ENCODE peak calls at places on chromosomes 3 and 15, in five cellular contexts. One of them, this sample, is unnamed. For H3K4me1, the result is how much of the 10 kb centered on the place peaks cover.

GRCh38 chr15:83436513-83437158 is 10.5 kb upstream of the SH3GL3 start:
- DNase-seq in spleen: no peak
- DNase-seq in HCT116: peak
- DNase-seq in endothelial cell of umbilical vein: peak
- DNase-seq in breast epithelium: no peak
- DNase-seq in this sample: no peak

GRCh38 chr3:24158756-24159155 is 213.7 kb downstream of the NR1D2 start:
- DNase-seq in endothelial cell of umbilical vein: no peak
- DNase-seq in spleen: no peak
- DNase-seq in breast epithelium: no peak
- DNase-seq in HCT116: no peak
- DNase-seq in this sample: no peak

GRCh38 chr3:11641683-11642407 is 1.9 kb downstream of the VGLL4 start:
- DNase-seq in spleen: no peak
- DNase-seq in HCT116: no peak
- DNase-seq in breast epithelium: no peak
- DNase-seq in endothelial cell of umbilical vein: peak
- DNase-seq in this sample: no peak

GRCh38 chr3:30167511-30168135 is 438.8 kb upstream of the TGFBR2 start:
- DNase-seq in HCT116: peak
- DNase-seq in breast epithelium: no peak
- DNase-seq in spleen: no peak
- DNase-seq in endothelial cell of umbilical vein: peak
- DNase-seq in this sample: no peak

GRCh38 chr3:159169828-159170227 is 368.0 kb downstream of the MFSD1 start:
- DNase-seq in spleen: no peak
- DNase-seq in endothelial cell of umbilical vein: peak
- DNase-seq in HCT116: no peak
- DNase-seq in breast epithelium: no peak
- DNase-seq in this sample: no peak

GRCh38 chr3:158683216-158683975 is 10.9 kb upstream of the LXN start:
- DNase-seq in breast epithelium: no peak
- DNase-seq in HCT116: no peak
- DNase-seq in endothelial cell of umbilical vein: no peak
- DNase-seq in spleen: no peak
- DNase-seq in this sample: no peak

GRCh38 chr15:58286541-58286940 is 145.2 kb upstream of the LIPC start:
- DNase-seq in HCT116: no peak
- DNase-seq in spleen: no peak
- DNase-seq in endothelial cell of umbilical vein: no peak
- DNase-seq in breast epithelium: no peak
- DNase-seq in this sample: no peak

GRCh38 chr3:126447456-126448106 is 28.1 kb downstream of the ZXDC start:
- DNase-seq in spleen: peak
- DNase-seq in endothelial cell of umbilical vein: no peak
- DNase-seq in breast epithelium: no peak
- DNase-seq in HCT116: no peak
- DNase-seq in this sample: no peak

GRCh38 chr3:4804161-4805058 is 174.8 kb upstream of the BHLHE40 start:
- DNase-seq in HCT116: no peak
- DNase-seq in breast epithelium: no peak
- DNase-seq in spleen: no peak
- DNase-seq in endothelial cell of umbilical vein: no peak
- DNase-seq in this sample: no peak

GRCh38 chr3:57164217-57164605 is 942 bp downstream of the IL17RD start:
- DNase-seq in breast epithelium: peak
- DNase-seq in endothelial cell of umbilical vein: no peak
- DNase-seq in spleen: no peak
- DNase-seq in HCT116: no peak
- DNase-seq in this sample: no peak

GRCh38 chr15:101128696-101129095 is 123.2 kb downstream of the CHSY1 start:
- DNase-seq in spleen: peak
- DNase-seq in endothelial cell of umbilical vein: no peak
- DNase-seq in breast epithelium: no peak
- DNase-seq in HCT116: no peak
- DNase-seq in this sample: no peak

GRCh38 chr3:94249491-94250079 is 186.7 kb downstream of the NSUN3 start:
- DNase-seq in spleen: peak
- DNase-seq in endothelial cell of umbilical vein: peak
- DNase-seq in HCT116: peak
- DNase-seq in breast epithelium: peak
- DNase-seq in this sample: no peak

GRCh38 chr15:27324871-27325270 is 353.9 kb downstream of the GABRG3 start:
- DNase-seq in breast epithelium: no peak
- DNase-seq in endothelial cell of umbilical vein: no peak
- DNase-seq in spleen: no peak
- DNase-seq in HCT116: no peak
- DNase-seq in this sample: no peak

GRCh38 chr3:186088335-186088734 is 20.6 kb downstream of the ETV5 start:
- DNase-seq in endothelial cell of umbilical vein: no peak
- DNase-seq in HCT116: no peak
- DNase-seq in spleen: no peak
- DNase-seq in breast epithelium: no peak
- DNase-seq in this sample: no peak

GRCh38 chr15:71801935-71802655 is 8.3 kb upstream of the NR2E3 start:
- DNase-seq in HCT116: no peak
- DNase-seq in spleen: no peak
- DNase-seq in endothelial cell of umbilical vein: no peak
- DNase-seq in breast epithelium: no peak
- DNase-seq in this sample: no peak

GRCh38 chr15:62506217-62506805 is 341.2 kb upstream of the C2CD4B start:
- DNase-seq in spleen: no peak
- DNase-seq in breast epithelium: no peak
- DNase-seq in endothelial cell of umbilical vein: no peak
- DNase-seq in HCT116: no peak
- DNase-seq in this sample: no peak

GRCh38 chr15:78808550-78808949 is 2.7 kb downstream of the ADAMTS7 start:
- DNase-seq in spleen: no peak
- DNase-seq in breast epithelium: no peak
- DNase-seq in HCT116: peak
- DNase-seq in endothelial cell of umbilical vein: peak
- DNase-seq in this sample: no peak

DNA sequence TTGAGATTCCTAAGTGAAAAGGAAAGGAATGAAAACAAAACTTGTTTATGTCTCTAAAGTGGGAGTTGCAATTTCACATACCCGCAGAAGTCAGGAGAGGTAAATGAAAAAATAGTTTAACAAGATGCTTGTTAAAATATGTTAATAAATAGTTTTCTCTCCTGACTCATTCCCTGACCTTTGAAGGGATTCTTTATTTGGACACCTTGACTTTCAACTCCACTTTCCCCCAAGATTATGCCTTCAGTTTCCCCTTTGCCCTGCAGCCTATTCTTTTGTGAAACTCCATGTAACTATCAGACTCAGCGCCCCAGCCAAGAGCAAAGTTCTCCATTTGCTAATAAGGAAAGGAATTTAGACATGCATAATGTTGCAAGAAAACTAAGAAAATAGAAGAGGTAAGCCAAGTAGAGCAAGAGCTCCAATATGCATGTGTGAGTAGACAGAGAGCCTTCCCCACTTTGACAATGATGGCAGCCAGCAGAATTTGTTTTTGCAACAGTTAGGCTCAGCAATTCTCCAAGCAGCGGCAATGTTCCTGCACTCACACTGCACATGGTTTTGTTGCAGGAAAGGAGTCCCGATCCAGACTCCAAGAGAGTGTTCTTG is 61.2 kb downstream of the CD200 start:
- DNase-seq in HCT116: no peak
- DNase-seq in endothelial cell of umbilical vein: no peak
- DNase-seq in spleen: no peak
- DNase-seq in breast epithelium: no peak
- DNase-seq in this sample: no peak
- TF ChIP-seq POLR2AphosphoS5 in HCT116: no peak
- TF ChIP-seq POLR2AphosphoS5 in endothelial cell of umbilical vein: no peak
- TF ChIP-seq POLR2AphosphoS5 in spleen: no peak
- TF ChIP-seq POLR2AphosphoS5 in breast epithelium: no peak
- TF ChIP-seq POLR2AphosphoS5 in this sample: no peak

DNA sequence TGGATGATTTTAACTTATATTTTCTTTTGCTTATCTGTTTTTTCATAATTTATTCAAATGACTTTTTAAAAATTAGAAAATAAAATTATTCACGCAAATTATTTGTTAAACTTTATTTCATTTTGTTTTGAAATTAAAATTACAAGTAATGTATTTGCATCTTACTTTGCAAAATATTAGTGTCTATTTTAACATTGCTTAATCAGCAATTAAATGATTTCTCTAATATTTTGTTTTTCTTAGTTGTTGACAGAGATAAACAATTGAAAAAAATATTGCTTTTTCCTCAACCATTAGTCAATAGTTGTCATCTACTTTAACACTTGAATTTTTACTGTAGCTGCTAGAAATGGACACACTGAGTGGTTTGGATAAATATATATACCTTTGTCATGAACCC is 32.8 kb upstream of the PYDC2 start:
- DNase-seq in breast epithelium: no peak
- DNase-seq in spleen: no peak
- DNase-seq in HCT116: no peak
- DNase-seq in endothelial cell of umbilical vein: no peak
- DNase-seq in this sample: no peak
- H3K4me3 ChIP-seq in breast epithelium: no peak
- H3K4me3 ChIP-seq in spleen: no peak
- H3K4me3 ChIP-seq in HCT116: no peak
- H3K4me3 ChIP-seq in endothelial cell of umbilical vein: no peak
- H3K4me3 ChIP-seq in this sample: no peak

DNA sequence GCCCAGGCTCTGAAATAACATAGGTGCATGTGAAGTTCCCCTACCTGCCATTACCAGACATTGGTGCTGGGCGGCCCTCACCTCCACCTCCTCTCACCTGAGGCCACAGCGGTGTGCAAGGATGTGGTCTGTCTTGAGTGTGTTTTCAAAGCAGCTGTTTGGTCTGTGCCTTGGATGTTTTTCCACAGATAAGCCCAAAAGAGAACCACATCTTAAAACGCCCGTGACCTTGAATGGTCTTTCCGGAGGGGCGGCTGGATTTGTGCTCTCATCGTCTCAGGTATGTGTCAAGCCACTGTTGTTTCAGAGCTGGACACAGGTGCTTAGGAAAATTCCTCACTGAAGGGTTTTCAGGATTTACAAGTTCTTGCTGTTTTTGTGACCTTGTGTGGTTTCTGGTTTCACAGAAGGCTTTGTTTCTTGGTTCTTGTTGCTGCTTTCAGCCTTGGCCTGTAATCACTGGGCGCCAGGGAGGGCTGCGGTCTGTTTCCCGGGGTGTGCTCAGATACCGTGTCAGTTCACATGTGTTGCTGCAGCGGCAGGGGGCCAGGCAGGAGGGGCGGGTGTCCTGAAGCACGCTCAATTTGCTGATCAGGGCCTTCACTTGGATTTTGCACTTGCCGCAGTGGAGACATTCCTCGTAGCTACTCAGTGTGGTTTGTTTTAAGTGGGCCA is 128.4 kb downstream of the IGF1R start:
- DNase-seq in breast epithelium: no peak
- DNase-seq in endothelial cell of umbilical vein: no peak
- DNase-seq in HCT116: no peak
- DNase-seq in spleen: peak
- DNase-seq in this sample: no peak
- H3K4me1 ChIP-seq in breast epithelium: under half
- H3K4me1 ChIP-seq in endothelial cell of umbilical vein: under half
- H3K4me1 ChIP-seq in HCT116: under half
- H3K4me1 ChIP-seq in spleen: half or more
- H3K4me1 ChIP-seq in this sample: half or more

GRCh38 chr15:40952901-40953712 is at the start of gene CHAC1:
- DNase-seq in spleen: peak
- DNase-seq in endothelial cell of umbilical vein: peak
- DNase-seq in breast epithelium: peak
- DNase-seq in HCT116: peak
- DNase-seq in this sample: no peak
- TF ChIP-seq POLR2AphosphoS5 in spleen: peak
- TF ChIP-seq POLR2AphosphoS5 in endothelial cell of umbilical vein: peak
- TF ChIP-seq POLR2AphosphoS5 in breast epithelium: peak
- TF ChIP-seq POLR2AphosphoS5 in HCT116: peak
- TF ChIP-seq POLR2AphosphoS5 in this sample: peak

GRCh38 chr3:71226565-71227281 is 356.8 kb downstream of the FOXP1 start:
- DNase-seq in breast epithelium: no peak
- DNase-seq in spleen: peak
- DNase-seq in endothelial cell of umbilical vein: no peak
- DNase-seq in HCT116: no peak
- DNase-seq in this sample: peak
- H3K4me3 ChIP-seq in breast epithelium: no peak
- H3K4me3 ChIP-seq in spleen: peak
- H3K4me3 ChIP-seq in endothelial cell of umbilical vein: no peak
- H3K4me3 ChIP-seq in HCT116: no peak
- H3K4me3 ChIP-seq in this sample: no peak

GRCh38 chr3:34008191-34008590 is 209.8 kb downstream of the PDCD6IP start:
- DNase-seq in spleen: no peak
- DNase-seq in endothelial cell of umbilical vein: no peak
- DNase-seq in breast epithelium: no peak
- DNase-seq in HCT116: no peak
- DNase-seq in this sample: no peak
- H3K4me1 ChIP-seq in spleen: under half
- H3K4me1 ChIP-seq in endothelial cell of umbilical vein: under half
- H3K4me1 ChIP-seq in breast epithelium: under half
- H3K4me1 ChIP-seq in HCT116: under half
- H3K4me1 ChIP-seq in this sample: under half

DNA sequence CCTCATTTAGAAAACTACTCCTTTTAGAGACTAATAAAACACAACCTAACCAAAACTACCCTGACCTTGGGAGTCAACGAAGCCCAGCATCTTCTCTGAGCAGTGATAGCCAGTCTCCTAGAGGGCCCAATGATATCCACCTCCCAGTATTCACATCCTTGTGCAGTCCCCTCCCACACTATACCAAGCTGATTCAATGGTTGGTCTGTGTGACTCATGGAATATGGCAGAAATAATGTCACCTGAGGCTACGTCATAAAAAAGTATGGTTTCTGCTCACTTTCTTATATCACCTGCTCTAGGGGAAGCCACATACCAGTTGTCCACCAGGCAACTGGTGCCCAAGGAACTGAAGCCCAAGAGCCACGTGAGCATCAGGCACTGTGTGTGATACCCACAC is 21.4 kb upstream of the USF3 start:
- DNase-seq in breast epithelium: no peak
- DNase-seq in spleen: no peak
- DNase-seq in endothelial cell of umbilical vein: no peak
- DNase-seq in HCT116: no peak
- DNase-seq in this sample: no peak
- TF ChIP-seq POLR2AphosphoS5 in breast epithelium: no peak
- TF ChIP-seq POLR2AphosphoS5 in spleen: no peak
- TF ChIP-seq POLR2AphosphoS5 in endothelial cell of umbilical vein: no peak
- TF ChIP-seq POLR2AphosphoS5 in HCT116: no peak
- TF ChIP-seq POLR2AphosphoS5 in this sample: no peak

GRCh38 chr3:175475765-175476164 is 616.6 kb downstream of the NAALADL2 start:
- DNase-seq in HCT116: no peak
- DNase-seq in endothelial cell of umbilical vein: no peak
- DNase-seq in breast epithelium: no peak
- DNase-seq in spleen: no peak
- DNase-seq in this sample: no peak

GRCh38 chr3:175479800-175480199 is 620.7 kb downstream of the NAALADL2 start:
- DNase-seq in spleen: no peak
- DNase-seq in HCT116: no peak
- DNase-seq in breast epithelium: no peak
- DNase-seq in endothelial cell of umbilical vein: no peak
- DNase-seq in this sample: no peak

GRCh38 chr3:175479175-175479574 is 620.0 kb downstream of the NAALADL2 start:
- DNase-seq in HCT116: no peak
- DNase-seq in breast epithelium: no peak
- DNase-seq in endothelial cell of umbilical vein: no peak
- DNase-seq in spleen: no peak
- DNase-seq in this sample: no peak

GRCh38 chr3:175476489-175476888 is 617.4 kb downstream of the NAALADL2 start:
- DNase-seq in spleen: no peak
- DNase-seq in endothelial cell of umbilical vein: no peak
- DNase-seq in breast epithelium: no peak
- DNase-seq in HCT116: no peak
- DNase-seq in this sample: no peak

GRCh38 chr3:175477651-175478224 is 618.6 kb downstream of the NAALADL2 start:
- DNase-seq in spleen: no peak
- DNase-seq in endothelial cell of umbilical vein: no peak
- DNase-seq in HCT116: no peak
- DNase-seq in breast epithelium: no peak
- DNase-seq in this sample: no peak
- H3K4me3 ChIP-seq in spleen: no peak
- H3K4me3 ChIP-seq in endothelial cell of umbilical vein: no peak
- H3K4me3 ChIP-seq in HCT116: no peak
- H3K4me3 ChIP-seq in breast epithelium: no peak
- H3K4me3 ChIP-seq in this sample: no peak

This sample was measured in vagina.